ENCODE peak calls at places on chromosomes 7 and 10, in nine cellular contexts. D is chondrocyte, U is non-pigmented ciliary epithelial cell, J is T-helper 9 cell, B is heart left ventricle, Q is GM04503, H is NCI-H345, W is HTR-8/SVneo, E is NCI-H510A treated with DMSO at 0.1 percent for 48 hours. I is an unnamed sample.

GRCh38 chr10:119655566-119656001 is 4.4 kb downstream of the BAG3 start:
- DNase-seq in D (no peak), U (peak; percentile 70), J (peak; percentile 32), B (peak; percentile 58), Q (no peak), H (no peak), W (peak; percentile 25), E (peak; percentile 70), I (no peak)

GRCh38 chr7:102872460-102872859 is 40.3 kb upstream of the LRRC17 start:
- DNase-seq in D (no peak), U (peak; percentile 99), J (no peak), B (no peak), Q (peak; percentile 77), H (no peak), W (no peak), E (no peak), I (no peak)

GRCh38 chr10:132989476-132990415 is 47.4 kb upstream of the CFAP46 start:
- DNase-seq in D (no peak), U (no peak), J (no peak), B (no peak), Q (no peak), H (no peak), W (no peak), E (no peak), I (no peak)

GRCh38 chr7:2040201-2040892 is 192.4 kb downstream of the MAD1L1 start:
- DNase-seq in D (peak; percentile 51), U (no peak), J (no peak), B (no peak), Q (no peak), H (no peak), W (no peak), E (no peak), I (peak; percentile 7)

GRCh38 chr10:132982301-132982989 is 40.1 kb upstream of the CFAP46 start:
- DNase-seq in D (peak; percentile 76), U (no peak), J (no peak), B (no peak), Q (no peak), H (no peak), W (no peak), E (no peak), I (no peak)

GRCh38 chr7:133650067-133650466 is 397.2 kb downstream of the EXOC4 start:
- DNase-seq in D (no peak), U (peak; percentile 23), J (no peak), B (no peak), Q (peak; percentile 51), H (no peak), W (no peak), E (no peak), I (no peak)

GRCh38 chr7:24715661-24716479 is 41.4 kb downstream of the GSDME start:
- DNase-seq in D (no peak), U (no peak), J (no peak), B (no peak), Q (no peak), H (no peak), W (peak; percentile 32), E (no peak), I (no peak)

GRCh38 chr10:99466632-99467031 is 36.2 kb upstream of the GOT1 start:
- DNase-seq in D (no peak), U (no peak), J (no peak), B (no peak), Q (no peak), H (no peak), W (no peak), E (no peak), I (no peak)

GRCh38 chr10:69229565-69229886 is 9.4 kb downstream of the HKDC1 start:
- DNase-seq in D (no peak), U (no peak), J (no peak), B (no peak), Q (no peak), H (no peak), W (no peak), E (no peak), I (no peak)

GRCh38 chr7:54015251-54015650 is 526.9 kb upstream of the VSTM2A start:
- DNase-seq in D (no peak), U (peak; percentile 6), J (no peak), B (no peak), Q (no peak), H (no peak), W (no peak), E (peak; percentile 38), I (no peak)

GRCh38 chr10:2121944-2122343 is 384.6 kb upstream of the ADARB2 start:
- DNase-seq in D (no peak), U (no peak), J (no peak), B (no peak), Q (no peak), H (no peak), W (no peak), E (no peak), I (no peak)

GRCh38 chr7:17320102-17320497 is 21.6 kb downstream of the AHR start:
- DNase-seq in D (no peak), U (no peak), J (no peak), B (no peak), Q (no peak), H (no peak), W (no peak), E (no peak), I (no peak)

GRCh38 chr10:29998142-29998808 is 61.1 kb downstream of the JCAD start:
- DNase-seq in D (no peak), U (peak; percentile 61), J (peak; percentile 66), B (peak; percentile 79), Q (peak; percentile 27), H (peak; percentile 60), W (peak; percentile 78), E (peak; percentile 44), I (peak; percentile 80)

GRCh38 chr7:44100458-44101303 is 3.5 kb upstream of the AEBP1 start:
- DNase-seq in D (no peak), U (no peak), J (no peak), B (no peak), Q (peak; percentile 56), H (no peak), W (no peak), E (no peak), I (no peak)

GRCh38 chr7:88546808-88547207 is 212.7 kb upstream of the ZNF804B start:
- DNase-seq in D (no peak), U (no peak), J (no peak), B (no peak), Q (no peak), H (no peak), W (no peak), E (no peak), I (no peak)

GRCh38 chr10:28541695-28542365 is 8.9 kb downstream of the WAC start:
- DNase-seq in D (no peak), U (no peak), J (no peak), B (no peak), Q (no peak), H (no peak), W (no peak), E (no peak), I (no peak)

GRCh38 chr7:24842449-24843241 is 85.4 kb upstream of the GSDME start:
- DNase-seq in D (no peak), U (no peak), J (no peak), B (no peak), Q (no peak), H (peak; percentile 65), W (no peak), E (peak; percentile 47), I (no peak)

GRCh38 chr7:151115121-151115835 is 29.0 kb downstream of the AGAP3 start:
- DNase-seq in D (no peak), U (no peak), J (no peak), B (no peak), Q (no peak), H (no peak), W (no peak), E (no peak), I (no peak)

GRCh38 chr7:52749880-52750279 is 285.6 kb upstream of the POM121L12 start:
- DNase-seq in D (no peak), U (no peak), J (no peak), B (no peak), Q (no peak), H (no peak), W (no peak), E (no peak), I (no peak)

GRCh38 chr7:92645531-92646061 is 55.4 kb upstream of the FAM133B start:
- DNase-seq in D (no peak), U (no peak), J (no peak), B (no peak), Q (no peak), H (no peak), W (no peak), E (peak; percentile 44), I (no peak)

GRCh38 chr7:99124636-99125504 is 19.0 kb downstream of the SMURF1 start:
- DNase-seq in D (no peak), U (no peak), J (no peak), B (no peak), Q (no peak), H (no peak), W (no peak), E (no peak), I (no peak)

GRCh38 chr7:120723465-120724385 is 134.2 kb downstream of the TSPAN12 start:
- DNase-seq in D (no peak), U (no peak), J (no peak), B (no peak), Q (no peak), H (no peak), W (no peak), E (no peak), I (no peak)

GRCh38 chr7:1251796-1252542 is 19.3 kb downstream of the UNCX start:
- DNase-seq in D (peak; percentile 65), U (no peak), J (no peak), B (no peak), Q (no peak), H (no peak), W (no peak), E (no peak), I (peak; percentile 94)

I was measured in D721Med.